ENCODE peak calls at places on chromosomes 6 and 20, in ten cellular contexts. One of them, this sample, is unnamed.
A peak's percentile ranks its signal among the peaks of the same experiment; 100 is the strongest.

GRCh38 chr6:162622572-162622971 is 105.0 kb downstream of the PRKN start:
- DNase-seq in body of pancreas: no peak
- DNase-seq in HCT116: no peak
- DNase-seq in tibial nerve: no peak
- DNase-seq in foreskin fibroblast: no peak
- DNase-seq in brain microvascular endothelial cell: no peak
- DNase-seq in fibroblast of pulmonary artery: no peak
- DNase-seq in bronchial epithelial cell: no peak
- DNase-seq in transverse colon: no peak
- DNase-seq in stomach: no peak
- DNase-seq in this sample: no peak

GRCh38 chr6:149567194-149567586 is 1.0 kb downstream of the GINM1 start:
- DNase-seq in body of pancreas: no peak
- DNase-seq in HCT116: no peak
- DNase-seq in tibial nerve: no peak
- DNase-seq in foreskin fibroblast: no peak
- DNase-seq in brain microvascular endothelial cell: no peak
- DNase-seq in fibroblast of pulmonary artery: no peak
- DNase-seq in bronchial epithelial cell: no peak
- DNase-seq in transverse colon: no peak
- DNase-seq in stomach: no peak
- DNase-seq in this sample: no peak

GRCh38 chr6:81739230-81740195 is 13.0 kb downstream of the TENT5A start:
- DNase-seq in body of pancreas: no peak
- DNase-seq in HCT116: no peak
- DNase-seq in tibial nerve: no peak
- DNase-seq in foreskin fibroblast: no peak
- DNase-seq in brain microvascular endothelial cell: no peak
- DNase-seq in fibroblast of pulmonary artery: no peak
- DNase-seq in bronchial epithelial cell: no peak
- DNase-seq in transverse colon: no peak
- DNase-seq in stomach: no peak
- DNase-seq in this sample: no peak

GRCh38 chr6:12419626-12420272 is 129.6 kb downstream of the EDN1 start:
- DNase-seq in body of pancreas: no peak
- DNase-seq in HCT116: no peak
- DNase-seq in tibial nerve: no peak
- DNase-seq in foreskin fibroblast: no peak
- DNase-seq in brain microvascular endothelial cell: no peak
- DNase-seq in fibroblast of pulmonary artery: no peak
- DNase-seq in bronchial epithelial cell: peak; percentile 77
- DNase-seq in transverse colon: no peak
- DNase-seq in stomach: no peak
- DNase-seq in this sample: no peak

GRCh38 chr20:57381596-57382503 is 9.3 kb upstream of the RBM38 start:
- DNase-seq in body of pancreas: peak; percentile 78
- DNase-seq in HCT116: peak; percentile 39
- DNase-seq in tibial nerve: peak; percentile 73
- DNase-seq in foreskin fibroblast: peak; percentile 88
- DNase-seq in brain microvascular endothelial cell: peak; percentile 72
- DNase-seq in fibroblast of pulmonary artery: peak; percentile 79
- DNase-seq in bronchial epithelial cell: peak; percentile 51
- DNase-seq in transverse colon: peak; percentile 90
- DNase-seq in stomach: peak; percentile 86
- DNase-seq in this sample: peak; percentile 84

GRCh38 chr20:48738399-48739304 is 89.1 kb downstream of the PREX1 start:
- DNase-seq in body of pancreas: no peak
- DNase-seq in HCT116: no peak
- DNase-seq in tibial nerve: no peak
- DNase-seq in foreskin fibroblast: peak; percentile 32
- DNase-seq in brain microvascular endothelial cell: no peak
- DNase-seq in fibroblast of pulmonary artery: no peak
- DNase-seq in bronchial epithelial cell: no peak
- DNase-seq in transverse colon: no peak
- DNase-seq in stomach: no peak
- DNase-seq in this sample: no peak

GRCh38 chr6:159871911-159872310 is 18.9 kb upstream of the MAS1 start:
- DNase-seq in body of pancreas: no peak
- DNase-seq in HCT116: no peak
- DNase-seq in tibial nerve: no peak
- DNase-seq in foreskin fibroblast: no peak
- DNase-seq in brain microvascular endothelial cell: peak; percentile 16
- DNase-seq in fibroblast of pulmonary artery: peak; percentile 4
- DNase-seq in bronchial epithelial cell: no peak
- DNase-seq in transverse colon: no peak
- DNase-seq in stomach: no peak
- DNase-seq in this sample: no peak

GRCh38 chr6:7172605-7173185 is 64.9 kb downstream of the RREB1 start:
- DNase-seq in body of pancreas: peak; percentile 58
- DNase-seq in HCT116: no peak
- DNase-seq in tibial nerve: no peak
- DNase-seq in foreskin fibroblast: peak; percentile 68
- DNase-seq in brain microvascular endothelial cell: peak; percentile 52
- DNase-seq in fibroblast of pulmonary artery: peak; percentile 62
- DNase-seq in bronchial epithelial cell: no peak
- DNase-seq in transverse colon: no peak
- DNase-seq in stomach: no peak
- DNase-seq in this sample: no peak

DNA sequence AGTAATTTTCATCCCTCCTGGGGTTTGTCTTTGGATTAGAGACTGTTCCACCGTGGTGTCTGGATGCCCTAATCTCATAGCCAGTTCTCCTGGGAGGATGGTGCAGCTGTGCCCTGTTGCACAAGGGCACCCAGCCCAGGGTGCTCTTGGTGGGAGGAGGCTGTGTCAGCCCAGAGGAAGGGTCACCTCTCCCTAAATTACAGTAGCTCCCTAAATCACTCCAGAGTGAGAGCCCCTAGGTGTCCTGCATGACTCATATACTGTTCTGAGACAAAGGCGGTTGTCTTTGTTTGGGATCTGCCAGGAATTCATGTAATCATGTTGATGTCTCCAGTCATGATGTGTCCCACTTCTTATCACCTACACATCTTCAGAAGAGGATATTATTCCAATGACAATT is 19.7 kb downstream of the PERP start:
- DNase-seq in body of pancreas: no peak
- DNase-seq in HCT116: peak; percentile 72
- DNase-seq in tibial nerve: no peak
- DNase-seq in foreskin fibroblast: no peak
- DNase-seq in brain microvascular endothelial cell: peak; percentile 22
- DNase-seq in fibroblast of pulmonary artery: no peak
- DNase-seq in bronchial epithelial cell: peak; percentile 73
- DNase-seq in transverse colon: no peak
- DNase-seq in stomach: no peak
- DNase-seq in this sample: peak; percentile 51
- TF ChIP-seq CTCF in body of pancreas: no peak
- TF ChIP-seq CTCF in HCT116: no peak
- TF ChIP-seq CTCF in tibial nerve: no peak
- TF ChIP-seq CTCF in foreskin fibroblast: no peak
- TF ChIP-seq CTCF in brain microvascular endothelial cell: no peak
- TF ChIP-seq CTCF in fibroblast of pulmonary artery: no peak
- TF ChIP-seq CTCF in bronchial epithelial cell: no peak
- TF ChIP-seq CTCF in transverse colon: no peak
- TF ChIP-seq CTCF in stomach: no peak
- TF ChIP-seq CTCF in this sample: no peak

DNA sequence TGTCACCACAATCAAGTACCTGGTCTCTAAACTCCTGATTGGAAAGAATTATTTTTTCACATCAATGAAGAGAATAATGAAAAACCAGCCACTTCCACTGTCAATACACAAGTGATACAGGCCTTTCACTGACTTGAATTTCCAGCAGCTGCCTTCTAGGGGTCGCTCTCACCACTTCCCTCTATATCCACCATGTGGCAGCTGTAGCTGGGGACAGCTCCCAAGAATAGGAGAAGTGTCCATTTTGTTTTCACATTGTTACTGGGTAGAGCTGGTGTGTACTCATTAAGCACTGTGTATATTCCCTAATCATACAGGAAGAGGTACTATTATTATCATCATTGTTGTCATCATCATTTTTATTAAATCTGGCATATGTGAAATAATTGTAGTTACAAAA is 438.4 kb upstream of the SPTLC3 start:
- DNase-seq in body of pancreas: peak; percentile 13
- DNase-seq in HCT116: no peak
- DNase-seq in tibial nerve: no peak
- DNase-seq in foreskin fibroblast: no peak
- DNase-seq in brain microvascular endothelial cell: peak; percentile 10
- DNase-seq in fibroblast of pulmonary artery: no peak
- DNase-seq in bronchial epithelial cell: peak; percentile 31
- DNase-seq in transverse colon: no peak
- DNase-seq in stomach: no peak
- DNase-seq in this sample: peak; percentile 11
- TF ChIP-seq CTCF in body of pancreas: no peak
- TF ChIP-seq CTCF in HCT116: peak; percentile 36
- TF ChIP-seq CTCF in tibial nerve: no peak
- TF ChIP-seq CTCF in foreskin fibroblast: no peak
- TF ChIP-seq CTCF in brain microvascular endothelial cell: peak; percentile 21
- TF ChIP-seq CTCF in fibroblast of pulmonary artery: no peak
- TF ChIP-seq CTCF in bronchial epithelial cell: peak; percentile 55
- TF ChIP-seq CTCF in transverse colon: peak; percentile 29
- TF ChIP-seq CTCF in stomach: no peak
- TF ChIP-seq CTCF in this sample: peak; percentile 48

GRCh38 chr6:41475737-41476357 is 70.3 kb upstream of the FOXP4 start:
- DNase-seq in body of pancreas: no peak
- DNase-seq in HCT116: no peak
- DNase-seq in tibial nerve: no peak
- DNase-seq in foreskin fibroblast: no peak
- DNase-seq in brain microvascular endothelial cell: no peak
- DNase-seq in fibroblast of pulmonary artery: no peak
- DNase-seq in bronchial epithelial cell: no peak
- DNase-seq in transverse colon: no peak
- DNase-seq in stomach: no peak
- DNase-seq in this sample: no peak

GRCh38 chr6:41474213-41474933 is 71.8 kb upstream of the FOXP4 start:
- DNase-seq in body of pancreas: no peak
- DNase-seq in HCT116: no peak
- DNase-seq in tibial nerve: no peak
- DNase-seq in foreskin fibroblast: no peak
- DNase-seq in brain microvascular endothelial cell: no peak
- DNase-seq in fibroblast of pulmonary artery: no peak
- DNase-seq in bronchial epithelial cell: no peak
- DNase-seq in transverse colon: no peak
- DNase-seq in stomach: no peak
- DNase-seq in this sample: no peak

GRCh38 chr6:41476407-41476806 is 69.8 kb upstream of the FOXP4 start:
- DNase-seq in body of pancreas: no peak
- DNase-seq in HCT116: no peak
- DNase-seq in tibial nerve: no peak
- DNase-seq in foreskin fibroblast: no peak
- DNase-seq in brain microvascular endothelial cell: no peak
- DNase-seq in fibroblast of pulmonary artery: no peak
- DNase-seq in bronchial epithelial cell: no peak
- DNase-seq in transverse colon: no peak
- DNase-seq in stomach: no peak
- DNase-seq in this sample: no peak

GRCh38 chr6:41475164-41475563 is 71.0 kb upstream of the FOXP4 start:
- DNase-seq in body of pancreas: no peak
- DNase-seq in HCT116: no peak
- DNase-seq in tibial nerve: no peak
- DNase-seq in foreskin fibroblast: no peak
- DNase-seq in brain microvascular endothelial cell: no peak
- DNase-seq in fibroblast of pulmonary artery: no peak
- DNase-seq in bronchial epithelial cell: no peak
- DNase-seq in transverse colon: no peak
- DNase-seq in stomach: no peak
- DNase-seq in this sample: no peak

DNA sequence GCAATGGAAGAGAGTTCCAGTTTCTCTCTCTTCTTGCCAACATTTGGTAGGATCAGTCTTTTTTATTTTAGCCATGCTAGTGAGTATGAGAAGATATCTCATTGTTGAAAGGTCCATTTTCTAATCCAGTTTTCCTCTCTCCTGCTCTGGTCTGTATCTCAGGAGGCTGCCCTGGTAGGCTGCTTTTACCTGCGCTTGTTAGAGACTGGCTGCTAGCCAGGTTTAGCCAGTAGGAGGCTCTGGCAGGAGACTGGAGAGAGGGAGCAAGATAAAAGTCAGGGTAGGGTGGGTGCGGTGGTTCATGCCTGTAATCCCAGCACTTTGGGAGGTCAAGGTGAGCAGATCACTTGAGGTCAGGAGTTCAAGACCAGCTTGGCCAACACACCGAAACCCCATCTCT is 68.6 kb upstream of the FOXP4 start:
- DNase-seq in body of pancreas: no peak
- DNase-seq in HCT116: no peak
- DNase-seq in tibial nerve: no peak
- DNase-seq in foreskin fibroblast: no peak
- DNase-seq in brain microvascular endothelial cell: no peak
- DNase-seq in fibroblast of pulmonary artery: peak; percentile 22
- DNase-seq in bronchial epithelial cell: no peak
- DNase-seq in transverse colon: no peak
- DNase-seq in stomach: no peak
- DNase-seq in this sample: no peak
- TF ChIP-seq CTCF in body of pancreas: no peak
- TF ChIP-seq CTCF in HCT116: no peak
- TF ChIP-seq CTCF in tibial nerve: no peak
- TF ChIP-seq CTCF in foreskin fibroblast: no peak
- TF ChIP-seq CTCF in brain microvascular endothelial cell: peak; percentile 8
- TF ChIP-seq CTCF in fibroblast of pulmonary artery: no peak
- TF ChIP-seq CTCF in bronchial epithelial cell: no peak
- TF ChIP-seq CTCF in transverse colon: no peak
- TF ChIP-seq CTCF in stomach: no peak
- TF ChIP-seq CTCF in this sample: no peak

GRCh38 chr20:61185181-61185580 is 66.9 kb upstream of the CDH4 start:
- DNase-seq in body of pancreas: no peak
- DNase-seq in HCT116: no peak
- DNase-seq in tibial nerve: no peak
- DNase-seq in foreskin fibroblast: no peak
- DNase-seq in brain microvascular endothelial cell: no peak
- DNase-seq in fibroblast of pulmonary artery: no peak
- DNase-seq in bronchial epithelial cell: peak; percentile 2
- DNase-seq in transverse colon: no peak
- DNase-seq in stomach: no peak
- DNase-seq in this sample: peak; percentile 5

GRCh38 chr20:61186771-61187170 is 65.3 kb upstream of the CDH4 start:
- DNase-seq in body of pancreas: no peak
- DNase-seq in HCT116: no peak
- DNase-seq in tibial nerve: no peak
- DNase-seq in foreskin fibroblast: peak; percentile 15
- DNase-seq in brain microvascular endothelial cell: peak; percentile 45
- DNase-seq in fibroblast of pulmonary artery: peak; percentile 33
- DNase-seq in bronchial epithelial cell: peak; percentile 1
- DNase-seq in transverse colon: no peak
- DNase-seq in stomach: no peak
- DNase-seq in this sample: peak; percentile 53

GRCh38 chr20:61189534-61189933 is 62.5 kb upstream of the CDH4 start:
- DNase-seq in body of pancreas: no peak
- DNase-seq in HCT116: no peak
- DNase-seq in tibial nerve: no peak
- DNase-seq in foreskin fibroblast: no peak
- DNase-seq in brain microvascular endothelial cell: no peak
- DNase-seq in fibroblast of pulmonary artery: no peak
- DNase-seq in bronchial epithelial cell: no peak
- DNase-seq in transverse colon: no peak
- DNase-seq in stomach: no peak
- DNase-seq in this sample: no peak

GRCh38 chr20:61184194-61184593 is 67.9 kb upstream of the CDH4 start:
- DNase-seq in body of pancreas: no peak
- DNase-seq in HCT116: no peak
- DNase-seq in tibial nerve: no peak
- DNase-seq in foreskin fibroblast: no peak
- DNase-seq in brain microvascular endothelial cell: no peak
- DNase-seq in fibroblast of pulmonary artery: no peak
- DNase-seq in bronchial epithelial cell: peak; percentile 15
- DNase-seq in transverse colon: no peak
- DNase-seq in stomach: no peak
- DNase-seq in this sample: no peak

GRCh38 chr20:61185841-61186601 is 66.0 kb upstream of the CDH4 start:
- DNase-seq in body of pancreas: peak; percentile 19
- DNase-seq in HCT116: no peak
- DNase-seq in tibial nerve: no peak
- DNase-seq in foreskin fibroblast: peak; percentile 94
- DNase-seq in brain microvascular endothelial cell: peak; percentile 95
- DNase-seq in fibroblast of pulmonary artery: peak; percentile 88
- DNase-seq in bronchial epithelial cell: peak; percentile 87
- DNase-seq in transverse colon: no peak
- DNase-seq in stomach: no peak
- DNase-seq in this sample: peak; percentile 96
- TF ChIP-seq CTCF in body of pancreas: no peak
- TF ChIP-seq CTCF in HCT116: no peak
- TF ChIP-seq CTCF in tibial nerve: no peak
- TF ChIP-seq CTCF in foreskin fibroblast: no peak
- TF ChIP-seq CTCF in brain microvascular endothelial cell: peak; percentile 15
- TF ChIP-seq CTCF in fibroblast of pulmonary artery: no peak
- TF ChIP-seq CTCF in bronchial epithelial cell: no peak
- TF ChIP-seq CTCF in transverse colon: no peak
- TF ChIP-seq CTCF in stomach: no peak
- TF ChIP-seq CTCF in this sample: peak; percentile 6